ENCODE peak calls at places on chromosome 19, in ten cellular contexts. B is transverse colon, E is A549, A is colonic mucosa, L is kidney, I is thoracic aorta, S is tibial artery, W is lung, O is uterus, Q is adrenal gland. X is an unnamed sample. For H3K4me1, the result is how much of the 10 kb centered on the place peaks cover.

GRCh38 chr19:2171349-2172145 is 7.8 kb downstream of the DOT1L start:
- DNase-seq in S (no peak), A (no peak), B (peak), I (no peak), L (peak), E (no peak), W (no peak), Q (no peak), O (no peak), X (peak)

GRCh38 chr19:44071824-44072542 is at the start of gene ZNF284:
- DNase-seq in S (peak), A (peak), Q (peak), B (peak), E (peak), L (peak), I (peak), W (peak), O (peak), X (peak)

GRCh38 chr19:49491030-49491803 is 3.8 kb downstream of the RPL13A start:
- DNase-seq in S (no peak), O (no peak), L (no peak), W (no peak), A (no peak), E (no peak), Q (no peak), I (no peak), B (no peak), X (no peak)

GRCh38 chr19:7004313-7004931 is 16.8 kb downstream of the MBD3L2B start:
- DNase-seq in E (peak), A (no peak), Q (no peak), W (no peak), S (no peak), B (no peak), O (no peak), L (no peak), I (no peak), X (no peak)

GRCh38 chr19:49333426-49334288 is 1.5 kb upstream of the CD37 start:
- DNase-seq in L (peak), I (no peak), E (no peak), S (no peak), Q (no peak), W (no peak), O (no peak), B (peak), A (peak), X (no peak)

GRCh38 chr19:48258350-48258749 is 2.6 kb upstream of the CARD8 start:
- DNase-seq in W (no peak), B (no peak), E (no peak), S (no peak), Q (no peak), O (no peak), L (no peak), I (no peak), A (no peak), X (no peak)

GRCh38 chr19:41203371-41203770 is 10.4 kb downstream of the CYP2S1 start:
- DNase-seq in E (no peak), O (no peak), I (no peak), Q (no peak), W (no peak), B (no peak), S (no peak), A (no peak), L (no peak), X (no peak)

GRCh38 chr19:32651729-32652140 is 23.2 kb downstream of the ANKRD27 start:
- DNase-seq in I (no peak), E (peak), W (no peak), S (no peak), O (no peak), L (no peak), Q (no peak), A (peak), B (peak), X (no peak)

GRCh38 chr19:15562145-15562544 is 52.9 kb upstream of the CYP4F8 start:
- DNase-seq in L (no peak), B (no peak), S (no peak), O (no peak), E (no peak), Q (no peak), A (no peak), W (no peak), I (no peak), X (no peak)

GRCh38 chr19:35562336-35562735 is 1.1 kb downstream of the ATP4A start:
- DNase-seq in Q (no peak), E (no peak), S (no peak), W (no peak), I (no peak), O (no peak), L (no peak), A (no peak), B (no peak), X (no peak)

GRCh38 chr19:19410553-19411550 is 5.4 kb downstream of the GATAD2A start:
- DNase-seq in Q (no peak), I (no peak), L (peak), W (no peak), E (no peak), O (no peak), A (no peak), S (no peak), B (no peak), X (no peak)
- TF ChIP-seq CTCF in Q (no peak), I (no peak), L (no peak), W (no peak), E (no peak), O (no peak), A (no peak), S (no peak), B (no peak), X (no peak)

GRCh38 chr19:38276942-38277517 is 12.7 kb downstream of the SPINT2 start:
- DNase-seq in I (no peak), E (no peak), W (no peak), O (no peak), S (no peak), Q (no peak), B (no peak), L (no peak), A (no peak), X (no peak)

GRCh38 chr19:38280030-38280921 is 15.9 kb downstream of the SPINT2 start:
- DNase-seq in B (no peak), S (no peak), A (no peak), Q (no peak), O (no peak), W (no peak), E (no peak), I (no peak), L (no peak), X (no peak)

GRCh38 chr19:38277969-38278680 is 13.8 kb downstream of the SPINT2 start:
- DNase-seq in Q (peak), L (peak), I (peak), E (no peak), W (peak), A (no peak), B (no peak), S (peak), O (peak), X (peak)

GRCh38 chr19:38278751-38279150 is 14.4 kb downstream of the SPINT2 start:
- DNase-seq in O (no peak), Q (no peak), S (no peak), W (no peak), B (no peak), E (no peak), A (no peak), I (no peak), L (no peak), X (no peak)

GRCh38 chr19:38277549-38277948 is 13.2 kb downstream of the SPINT2 start:
- DNase-seq in W (no peak), Q (no peak), S (no peak), O (no peak), B (no peak), E (no peak), A (no peak), L (no peak), I (no peak), X (no peak)
- H3K4me1 ChIP-seq in W (under half), Q (under half), S (half or more), O (under half), B (half or more), E (under half), A (under half), L (under half), I (under half), X (under half)

DNA sequence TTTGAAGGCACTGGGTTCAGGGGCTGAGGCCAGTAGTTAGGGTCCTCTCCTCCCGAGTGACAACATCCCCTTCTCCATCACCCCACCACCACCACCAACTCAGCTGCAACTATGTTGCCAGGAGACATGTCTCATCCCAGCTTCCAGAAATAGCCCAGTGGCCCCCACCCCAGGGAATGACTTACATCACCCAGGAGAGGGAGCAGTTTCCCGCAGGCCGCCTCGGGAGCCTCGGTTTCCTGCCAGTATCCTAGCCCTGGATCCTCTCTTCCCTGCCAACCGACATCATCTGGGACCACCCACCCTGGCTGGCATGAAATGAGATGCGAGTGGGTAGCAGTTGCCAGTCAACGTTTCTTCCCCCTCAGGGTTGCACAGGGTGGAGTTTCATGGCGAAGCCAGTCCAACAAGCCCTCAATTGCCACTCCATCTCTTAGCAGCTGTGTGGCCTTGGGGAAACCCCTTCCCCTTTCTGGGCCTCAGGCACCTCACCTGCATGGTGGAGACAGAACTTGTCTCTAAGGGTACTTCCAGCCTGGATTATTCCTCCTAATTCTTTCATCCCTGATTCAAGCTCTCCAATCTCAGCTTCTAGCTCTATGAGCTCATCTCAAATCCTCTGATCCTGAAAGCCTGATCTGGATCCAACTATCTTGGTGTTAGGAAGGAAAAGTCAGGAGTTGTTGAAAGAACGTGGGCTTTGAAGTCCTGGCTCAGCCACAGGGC is 3.9 kb upstream of the GSK3A start:
- DNase-seq in O (peak), Q (peak), E (peak), W (peak), L (peak), I (peak), A (peak), B (peak), S (peak), X (peak)
- H3K4me3 ChIP-seq in O (no peak), Q (no peak), E (no peak), W (no peak), L (no peak), I (no peak), A (no peak), B (no peak), S (no peak), X (no peak)

GRCh38 chr19:29844891-29845575 is 33.2 kb downstream of the CCNE1 start:
- DNase-seq in L (peak), S (peak), E (peak), Q (peak), A (peak), O (peak), W (peak), I (peak), B (peak), X (peak)
- TF ChIP-seq CTCF in L (no peak), S (no peak), E (no peak), Q (no peak), A (no peak), O (no peak), W (no peak), I (no peak), B (no peak), X (no peak)

DNA sequence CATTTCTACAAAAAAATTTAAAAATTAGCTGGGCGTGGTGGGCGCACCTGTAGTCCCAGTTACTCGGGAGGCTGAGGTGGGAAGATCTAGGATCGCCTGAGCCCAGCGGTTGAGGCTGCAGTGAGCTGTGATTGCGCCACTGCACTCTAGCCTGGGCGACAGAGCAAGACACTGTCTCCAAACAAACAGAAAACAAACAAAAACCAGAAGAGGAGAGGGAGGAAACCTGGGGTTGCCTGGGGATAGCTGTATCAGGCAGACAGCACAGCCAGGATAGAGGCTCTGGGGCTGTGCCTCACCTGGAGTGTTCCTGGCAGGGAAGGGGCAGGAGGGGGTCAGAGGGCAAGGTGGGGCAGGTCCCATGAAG is 2.6 kb upstream of the POLR2E start:
- DNase-seq in L (no peak), I (no peak), B (no peak), E (no peak), W (no peak), A (no peak), O (no peak), Q (no peak), S (no peak), X (no peak)
- H3K4me1 ChIP-seq in L (under half), I (under half), B (half or more), E (under half), W (under half), A (under half), O (under half), Q (under half), S (half or more), X (under half)

GRCh38 chr19:543912-544608 is at the start of gene GZMM:
- DNase-seq in W (no peak), A (no peak), Q (no peak), B (peak), I (no peak), E (no peak), L (peak), S (no peak), O (no peak), X (no peak)
- H3K4me3 ChIP-seq in W (no peak), A (no peak), Q (no peak), B (no peak), I (no peak), E (no peak), L (no peak), S (no peak), O (no peak), X (no peak)